ENCODE peak calls at places on chromosomes 6 and 20, in eight cellular contexts. One of them, this sample, is unnamed. For H3K9me2 and H3K79me2, the result is how much of the 10 kb centered on the place peaks cover.

GRCh38 chr6:158707120-158707519 is 57.3 kb downstream of the SYTL3 start:
- DNase-seq in PC-3: peak
- DNase-seq in hepatocyte: peak
- DNase-seq in HCT116: peak
- DNase-seq in PC-9: peak
- DNase-seq in SK-N-SH: no peak
- DNase-seq in MM.1S: no peak
- DNase-seq in GM23248: peak
- DNase-seq in this sample: no peak

GRCh38 chr6:106820412-106820852 is 154.1 kb downstream of the CD24 start:
- DNase-seq in GM23248: peak
- DNase-seq in MM.1S: no peak
- DNase-seq in SK-N-SH: no peak
- DNase-seq in HCT116: no peak
- DNase-seq in PC-3: peak
- DNase-seq in hepatocyte: no peak
- DNase-seq in PC-9: peak
- DNase-seq in this sample: no peak

GRCh38 chr20:5741089-5741488 is 9.1 kb upstream of the SHLD1 start:
- DNase-seq in HCT116: no peak
- DNase-seq in MM.1S: no peak
- DNase-seq in SK-N-SH: no peak
- DNase-seq in PC-3: no peak
- DNase-seq in GM23248: peak
- DNase-seq in PC-9: no peak
- DNase-seq in hepatocyte: no peak
- DNase-seq in this sample: no peak

GRCh38 chr6:16386056-16386455 is 147.7 kb downstream of the GMPR start:
- DNase-seq in HCT116: no peak
- DNase-seq in PC-3: no peak
- DNase-seq in hepatocyte: no peak
- DNase-seq in MM.1S: no peak
- DNase-seq in GM23248: no peak
- DNase-seq in PC-9: no peak
- DNase-seq in SK-N-SH: no peak
- DNase-seq in this sample: no peak

GRCh38 chr6:117548797-117549301 is 53.5 kb downstream of the GOPC start:
- DNase-seq in HCT116: no peak
- DNase-seq in PC-3: peak
- DNase-seq in MM.1S: peak
- DNase-seq in GM23248: peak
- DNase-seq in PC-9: peak
- DNase-seq in SK-N-SH: no peak
- DNase-seq in hepatocyte: no peak
- DNase-seq in this sample: no peak

GRCh38 chr6:33914519-33915120 is 110.8 kb upstream of the MLN start:
- DNase-seq in GM23248: no peak
- DNase-seq in PC-3: no peak
- DNase-seq in hepatocyte: no peak
- DNase-seq in PC-9: no peak
- DNase-seq in HCT116: no peak
- DNase-seq in SK-N-SH: no peak
- DNase-seq in MM.1S: no peak
- DNase-seq in this sample: peak

GRCh38 chr20:18926972-18927371 is 113.4 kb downstream of the SCP2D1 start:
- DNase-seq in HCT116: no peak
- DNase-seq in hepatocyte: no peak
- DNase-seq in PC-3: peak
- DNase-seq in SK-N-SH: no peak
- DNase-seq in PC-9: no peak
- DNase-seq in MM.1S: no peak
- DNase-seq in GM23248: no peak
- DNase-seq in this sample: no peak

GRCh38 chr20:5181955-5182354 is 55.1 kb downstream of the CDS2 start:
- DNase-seq in SK-N-SH: no peak
- DNase-seq in MM.1S: no peak
- DNase-seq in PC-3: peak
- DNase-seq in GM23248: peak
- DNase-seq in hepatocyte: no peak
- DNase-seq in HCT116: no peak
- DNase-seq in PC-9: no peak
- DNase-seq in this sample: no peak

GRCh38 chr6:5905431-5906339 is 101.0 kb downstream of the NRN1 start:
- DNase-seq in hepatocyte: peak
- DNase-seq in HCT116: no peak
- DNase-seq in PC-9: peak
- DNase-seq in GM23248: peak
- DNase-seq in PC-3: peak
- DNase-seq in SK-N-SH: no peak
- DNase-seq in MM.1S: no peak
- DNase-seq in this sample: no peak

GRCh38 chr6:125208625-125209249 is 55.2 kb downstream of the TPD52L1 start:
- DNase-seq in PC-9: no peak
- DNase-seq in PC-3: no peak
- DNase-seq in hepatocyte: no peak
- DNase-seq in GM23248: no peak
- DNase-seq in MM.1S: no peak
- DNase-seq in SK-N-SH: no peak
- DNase-seq in HCT116: no peak
- DNase-seq in this sample: no peak

GRCh38 chr20:9027626-9028025 is 41.3 kb upstream of the PLCB4 start:
- DNase-seq in PC-3: no peak
- DNase-seq in hepatocyte: no peak
- DNase-seq in PC-9: no peak
- DNase-seq in MM.1S: no peak
- DNase-seq in SK-N-SH: no peak
- DNase-seq in GM23248: no peak
- DNase-seq in HCT116: no peak
- DNase-seq in this sample: no peak

GRCh38 chr20:20454850-20455627 is 87.1 kb downstream of the INSM1 start:
- DNase-seq in SK-N-SH: no peak
- DNase-seq in MM.1S: no peak
- DNase-seq in HCT116: no peak
- DNase-seq in PC-3: no peak
- DNase-seq in hepatocyte: no peak
- DNase-seq in GM23248: no peak
- DNase-seq in PC-9: no peak
- DNase-seq in this sample: no peak

GRCh38 chr20:59920944-59921343 is 12.5 kb downstream of the SYCP2 start:
- DNase-seq in HCT116: no peak
- DNase-seq in PC-9: no peak
- DNase-seq in PC-3: peak
- DNase-seq in SK-N-SH: no peak
- DNase-seq in hepatocyte: no peak
- DNase-seq in GM23248: no peak
- DNase-seq in MM.1S: no peak
- DNase-seq in this sample: no peak

GRCh38 chr20:44344723-44345122 is 7.9 kb downstream of the R3HDML start:
- DNase-seq in GM23248: no peak
- DNase-seq in HCT116: no peak
- DNase-seq in hepatocyte: no peak
- DNase-seq in PC-3: no peak
- DNase-seq in SK-N-SH: no peak
- DNase-seq in MM.1S: no peak
- DNase-seq in PC-9: no peak
- DNase-seq in this sample: no peak

GRCh38 chr6:152695317-152696043 is 2.2 kb upstream of the MYCT1 start:
- DNase-seq in HCT116: no peak
- DNase-seq in PC-9: no peak
- DNase-seq in PC-3: no peak
- DNase-seq in GM23248: no peak
- DNase-seq in SK-N-SH: no peak
- DNase-seq in hepatocyte: no peak
- DNase-seq in MM.1S: no peak
- DNase-seq in this sample: no peak

DNA sequence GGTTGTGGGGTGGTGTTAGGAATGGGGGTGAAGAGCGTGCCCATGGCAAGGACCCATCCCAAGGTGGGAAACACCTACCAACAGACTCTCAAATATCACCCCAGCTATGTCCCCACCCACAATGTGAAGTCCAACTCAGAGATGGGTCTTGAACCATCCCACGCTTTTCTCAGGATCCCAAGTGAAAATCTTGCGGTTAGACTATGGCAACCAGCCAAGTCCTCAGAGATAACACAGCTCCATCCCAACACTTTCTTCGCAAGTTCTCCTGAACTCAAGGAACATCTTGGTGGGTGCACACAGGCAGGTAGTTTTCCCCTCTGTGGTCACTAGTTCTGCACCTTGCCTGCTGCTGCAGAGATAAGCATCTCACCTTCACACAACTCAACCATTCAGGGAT is 116.0 kb downstream of the CDC5L start:
- DNase-seq in GM23248: no peak
- DNase-seq in MM.1S: no peak
- DNase-seq in PC-3: no peak
- DNase-seq in PC-9: no peak
- DNase-seq in hepatocyte: no peak
- DNase-seq in HCT116: no peak
- DNase-seq in SK-N-SH: no peak
- DNase-seq in this sample: no peak
- H3K9me2 ChIP-seq in GM23248: under half
- H3K9me2 ChIP-seq in MM.1S: under half
- H3K9me2 ChIP-seq in PC-3: under half
- H3K9me2 ChIP-seq in PC-9: under half
- H3K9me2 ChIP-seq in hepatocyte: under half
- H3K9me2 ChIP-seq in HCT116: under half
- H3K9me2 ChIP-seq in SK-N-SH: under half
- H3K9me2 ChIP-seq in this sample: under half

DNA sequence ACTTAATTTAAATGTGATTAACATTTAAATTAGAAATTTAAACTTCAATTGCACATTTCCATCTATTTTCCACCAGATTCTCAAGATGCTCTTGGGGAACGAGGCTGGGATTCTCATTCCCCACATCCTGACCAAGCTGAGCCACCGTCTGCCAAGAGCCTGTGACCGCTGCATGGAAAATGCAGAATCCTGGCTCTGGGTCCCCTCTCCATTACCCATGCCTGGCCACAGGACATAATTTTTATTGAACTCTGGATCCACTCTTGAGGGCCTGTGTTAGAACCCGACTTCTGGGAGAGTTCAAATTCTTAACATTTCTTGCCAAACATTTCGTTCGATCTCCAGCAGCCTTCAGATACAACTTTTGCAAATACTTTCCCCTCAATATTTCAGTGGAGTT is 201.6 kb upstream of the SNX9 start:
- DNase-seq in MM.1S: no peak
- DNase-seq in GM23248: no peak
- DNase-seq in HCT116: no peak
- DNase-seq in SK-N-SH: no peak
- DNase-seq in PC-3: no peak
- DNase-seq in hepatocyte: no peak
- DNase-seq in PC-9: no peak
- DNase-seq in this sample: no peak
- H3K4me3 ChIP-seq in MM.1S: no peak
- H3K4me3 ChIP-seq in GM23248: no peak
- H3K4me3 ChIP-seq in HCT116: no peak
- H3K4me3 ChIP-seq in SK-N-SH: no peak
- H3K4me3 ChIP-seq in PC-3: no peak
- H3K4me3 ChIP-seq in hepatocyte: no peak
- H3K4me3 ChIP-seq in PC-9: no peak
- H3K4me3 ChIP-seq in this sample: no peak

GRCh38 chr6:156899532-156899931 is 122.4 kb downstream of the ARID1B start:
- DNase-seq in hepatocyte: no peak
- DNase-seq in PC-3: no peak
- DNase-seq in MM.1S: no peak
- DNase-seq in HCT116: no peak
- DNase-seq in SK-N-SH: no peak
- DNase-seq in GM23248: no peak
- DNase-seq in PC-9: no peak
- DNase-seq in this sample: no peak

GRCh38 chr6:156899071-156899470 is 121.9 kb downstream of the ARID1B start:
- DNase-seq in PC-3: no peak
- DNase-seq in SK-N-SH: no peak
- DNase-seq in PC-9: no peak
- DNase-seq in MM.1S: no peak
- DNase-seq in HCT116: no peak
- DNase-seq in hepatocyte: no peak
- DNase-seq in GM23248: no peak
- DNase-seq in this sample: peak

GRCh38 chr6:156901309-156902019 is 124.3 kb downstream of the ARID1B start:
- DNase-seq in hepatocyte: no peak
- DNase-seq in GM23248: no peak
- DNase-seq in SK-N-SH: peak
- DNase-seq in HCT116: no peak
- DNase-seq in PC-9: no peak
- DNase-seq in PC-3: no peak
- DNase-seq in MM.1S: no peak
- DNase-seq in this sample: no peak

GRCh38 chr6:156900292-156900691 is 123.1 kb downstream of the ARID1B start:
- DNase-seq in hepatocyte: no peak
- DNase-seq in SK-N-SH: no peak
- DNase-seq in PC-3: no peak
- DNase-seq in GM23248: no peak
- DNase-seq in PC-9: no peak
- DNase-seq in MM.1S: no peak
- DNase-seq in HCT116: no peak
- DNase-seq in this sample: no peak

GRCh38 chr6:156897907-156898531 is 120.8 kb downstream of the ARID1B start:
- DNase-seq in PC-9: no peak
- DNase-seq in GM23248: no peak
- DNase-seq in PC-3: no peak
- DNase-seq in hepatocyte: no peak
- DNase-seq in SK-N-SH: no peak
- DNase-seq in MM.1S: no peak
- DNase-seq in HCT116: no peak
- DNase-seq in this sample: no peak
- H3K79me2 ChIP-seq in PC-9: under half
- H3K79me2 ChIP-seq in GM23248: half or more
- H3K79me2 ChIP-seq in PC-3: under half
- H3K79me2 ChIP-seq in hepatocyte: half or more
- H3K79me2 ChIP-seq in SK-N-SH: half or more
- H3K79me2 ChIP-seq in MM.1S: half or more
- H3K79me2 ChIP-seq in HCT116: under half
- H3K79me2 ChIP-seq in this sample: half or more

DNA sequence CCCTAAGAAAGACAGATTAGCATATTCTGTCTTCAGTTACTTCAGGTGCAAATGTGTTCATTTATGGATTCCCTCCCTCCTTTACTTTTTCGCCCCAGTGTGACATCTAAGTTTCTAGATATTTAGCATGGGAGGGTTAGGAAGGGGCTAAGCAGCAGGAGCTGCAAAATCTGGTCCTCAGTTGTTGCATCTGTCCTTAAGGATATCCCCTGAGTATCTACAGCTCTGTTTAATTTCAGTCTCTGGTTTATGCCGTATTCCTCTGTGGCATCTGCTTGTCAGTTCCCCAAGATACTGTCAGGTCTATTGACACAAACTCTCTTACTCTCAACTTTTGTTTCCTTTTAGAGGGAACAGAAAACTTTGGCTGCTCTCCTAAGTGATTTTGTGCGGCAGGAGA is 754.6 kb upstream of the MAP3K7 start:
- DNase-seq in hepatocyte: no peak
- DNase-seq in PC-9: no peak
- DNase-seq in PC-3: no peak
- DNase-seq in SK-N-SH: no peak
- DNase-seq in HCT116: no peak
- DNase-seq in MM.1S: no peak
- DNase-seq in GM23248: no peak
- DNase-seq in this sample: no peak
- H3K9me2 ChIP-seq in hepatocyte: under half
- H3K9me2 ChIP-seq in PC-9: under half
- H3K9me2 ChIP-seq in PC-3: under half
- H3K9me2 ChIP-seq in SK-N-SH: under half
- H3K9me2 ChIP-seq in HCT116: under half
- H3K9me2 ChIP-seq in MM.1S: under half
- H3K9me2 ChIP-seq in GM23248: under half
- H3K9me2 ChIP-seq in this sample: under half

GRCh38 chr6:84866715-84867114 is 102.3 kb upstream of the TBX18 start:
- DNase-seq in GM23248: no peak
- DNase-seq in PC-3: no peak
- DNase-seq in PC-9: no peak
- DNase-seq in MM.1S: no peak
- DNase-seq in SK-N-SH: no peak
- DNase-seq in HCT116: no peak
- DNase-seq in hepatocyte: no peak
- DNase-seq in this sample: no peak
- H3K4me3 ChIP-seq in GM23248: no peak
- H3K4me3 ChIP-seq in PC-3: no peak
- H3K4me3 ChIP-seq in PC-9: no peak
- H3K4me3 ChIP-seq in MM.1S: no peak
- H3K4me3 ChIP-seq in SK-N-SH: no peak
- H3K4me3 ChIP-seq in HCT116: no peak
- H3K4me3 ChIP-seq in hepatocyte: no peak
- H3K4me3 ChIP-seq in this sample: no peak

This sample was measured in Karpas-422.